ENCODE peak calls at places on chromosomes 12 and 14, in six cellular contexts. X, A, O, C, Q and I are unnamed samples.

GRCh38 chr12:27710592-27711311 is at the start of gene MRPS35:
- DNase-seq in C (peak; percentile 90), X (peak; percentile 61), Q (peak; percentile 91), O (peak; percentile 95), A (peak; percentile 93), I (peak; percentile 90)

GRCh38 chr14:73776194-73776537 is 62.0 kb upstream of the PNMA1 start:
- DNase-seq in Q (no peak), A (peak; percentile 68), O (no peak), X (no peak), C (no peak), I (no peak)

GRCh38 chr12:30973171-30973570 is 46.6 kb downstream of the TSPAN11 start:
- DNase-seq in C (no peak), X (peak; percentile 87), A (no peak), Q (no peak), O (peak; percentile 25), I (no peak)

GRCh38 chr12:24307716-24308335 is 358.4 kb upstream of the SOX5 start:
- DNase-seq in C (no peak), X (no peak), Q (no peak), A (no peak), O (no peak), I (no peak)

GRCh38 chr12:116594325-116595038 is 35.3 kb downstream of the MAP1LC3B2 start:
- DNase-seq in A (no peak), Q (no peak), X (no peak), C (no peak), O (no peak), I (no peak)

GRCh38 chr14:81314443-81315175 is 85.5 kb downstream of the STON2 start:
- DNase-seq in A (no peak), O (no peak), C (no peak), X (no peak), Q (no peak), I (no peak)

GRCh38 chr14:38481939-38482678 is 226.2 kb upstream of the CLEC14A start:
- DNase-seq in C (no peak), A (peak; percentile 18), X (peak; percentile 19), O (peak; percentile 42), Q (no peak), I (no peak)

GRCh38 chr14:68172664-68173063 is 353.1 kb downstream of the RAD51B start:
- DNase-seq in A (no peak), C (no peak), X (no peak), O (no peak), Q (peak; percentile 31), I (no peak)

GRCh38 chr12:95424271-95424994 is 49.5 kb upstream of the METAP2 start:
- DNase-seq in O (no peak), X (no peak), C (no peak), Q (no peak), A (peak; percentile 17), I (no peak)

GRCh38 chr12:20212658-20213387 is 155.5 kb upstream of the PDE3A start:
- DNase-seq in X (peak; percentile 99), Q (no peak), C (no peak), O (peak; percentile 88), A (peak; percentile 100), I (peak; percentile 36)

GRCh38 chr14:69648480-69649414 is 37.4 kb downstream of the SUSD6 start:
- DNase-seq in A (peak; percentile 60), Q (peak; percentile 45), O (peak; percentile 45), C (no peak), X (peak; percentile 35), I (no peak)

GRCh38 chr14:61611880-61612630 is 83.3 kb upstream of the HIF1A start:
- DNase-seq in C (no peak), Q (no peak), X (no peak), O (peak; percentile 50), A (no peak), I (no peak)

GRCh38 chr12:131007031-131007793 is 53.5 kb downstream of the ADGRD1 start:
- DNase-seq in C (no peak), Q (no peak), A (peak; percentile 4), O (no peak), X (no peak), I (no peak)

GRCh38 chr14:93104961-93105360 is 10.8 kb downstream of the ITPK1 start:
- DNase-seq in C (no peak), Q (no peak), O (no peak), A (no peak), X (no peak), I (no peak)

GRCh38 chr14:105086833-105087307 is 21.6 kb upstream of the GPR132 start:
- DNase-seq in A (peak; percentile 66), Q (peak; percentile 87), C (peak; percentile 84), X (no peak), O (peak; percentile 80), I (peak; percentile 92)

GRCh38 chr12:33439587-33440011 is at the start of gene SYT10:
- DNase-seq in Q (peak; percentile 10), A (no peak), O (no peak), X (no peak), C (peak; percentile 62), I (peak; percentile 45)
- TF ChIP-seq CTCF in Q (no peak), A (no peak), O (no peak), X (no peak), C (peak; percentile 25), I (no peak)

DNA sequence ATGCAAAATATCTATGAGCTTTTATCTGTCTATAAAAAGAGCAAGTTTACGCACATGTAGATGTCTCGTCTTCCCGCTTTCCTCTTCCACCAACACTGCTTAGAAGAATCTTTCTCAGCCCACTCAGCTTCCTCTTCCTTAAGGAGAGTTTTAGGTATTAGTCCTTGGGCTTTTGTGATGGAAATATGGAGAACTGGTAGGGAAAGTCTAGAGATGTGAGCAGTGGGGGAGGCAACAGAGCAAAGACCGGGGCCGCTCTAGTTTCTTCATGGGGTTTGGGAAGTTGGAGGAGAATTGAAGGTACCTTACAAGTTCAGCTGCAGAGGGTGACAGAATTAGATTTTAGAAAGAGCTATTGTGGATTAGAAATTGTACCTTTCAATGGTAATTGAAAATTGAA is 56.3 kb upstream of the CPNE8 start:
- DNase-seq in A (no peak), C (no peak), X (no peak), Q (no peak), O (no peak), I (no peak)
- TF ChIP-seq CTCF in A (no peak), C (no peak), X (no peak), Q (no peak), O (no peak), I (no peak)

GRCh38 chr12:77720258-77720657 is 110.4 kb upstream of the NAV3 start:
- DNase-seq in C (no peak), A (no peak), Q (no peak), O (no peak), X (no peak), I (no peak)
- TF ChIP-seq CTCF in C (peak; percentile 29), A (no peak), Q (no peak), O (peak; percentile 21), X (peak; percentile 29), I (no peak)

GRCh38 chr12:112282920-112283319 is 99.3 kb downstream of the HECTD4 start:
- DNase-seq in C (no peak), Q (no peak), O (no peak), X (no peak), A (no peak), I (no peak)
- TF ChIP-seq CTCF in C (no peak), Q (no peak), O (no peak), X (no peak), A (no peak), I (no peak)

DNA sequence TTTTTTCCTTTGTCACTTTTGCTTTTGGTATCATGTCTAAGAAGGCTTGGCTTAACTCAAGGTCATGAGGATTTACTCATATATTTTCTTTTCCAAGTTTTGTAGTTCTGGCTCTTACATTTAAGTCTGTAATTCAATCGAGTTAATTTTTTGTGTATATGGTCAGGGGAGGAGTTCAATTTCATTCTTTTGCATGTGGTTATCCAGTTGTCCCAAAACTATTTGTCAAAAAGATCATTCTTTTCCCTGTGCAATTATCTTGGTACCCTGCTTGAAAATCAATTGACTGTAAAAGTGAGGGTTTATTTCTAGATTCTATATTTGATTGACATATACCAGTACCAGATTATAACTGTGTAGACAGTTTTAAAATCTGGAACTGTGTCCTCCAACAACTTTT is 10.2 kb downstream of the USP15 start:
- DNase-seq in Q (no peak), A (no peak), X (no peak), C (no peak), O (no peak), I (no peak)
- TF ChIP-seq CTCF in Q (no peak), A (no peak), X (no peak), C (no peak), O (no peak), I (no peak)

GRCh38 chr12:126385785-126386184 is 1320.5 kb downstream of the AACS start:
- DNase-seq in A (peak; percentile 94), X (no peak), Q (no peak), C (no peak), O (peak; percentile 20), I (no peak)
- TF ChIP-seq CTCF in A (no peak), X (no peak), Q (no peak), C (no peak), O (no peak), I (no peak)

GRCh38 chr12:112012775-112013600 is at the start of the genes ERP29 and TMEM116:
- DNase-seq in Q (peak; percentile 100), O (peak; percentile 98), A (peak; percentile 98), X (peak; percentile 92), C (peak; percentile 100), I (peak; percentile 100)
- TF ChIP-seq CTCF in Q (peak; percentile 52), O (peak; percentile 34), A (peak; percentile 71), X (peak; percentile 40), C (peak; percentile 53), I (peak; percentile 61)

GRCh38 chr12:2796187-2796663 is 1.5 kb downstream of the FKBP4 start:
- DNase-seq in A (no peak), X (no peak), O (no peak), C (no peak), Q (no peak), I (peak; percentile 8)
- TF ChIP-seq CTCF in A (no peak), X (no peak), O (no peak), C (peak; percentile 17), Q (peak; percentile 5), I (no peak)

GRCh38 chr12:12033589-12034223 is 37.0 kb upstream of the BCL2L14 start:
- DNase-seq in O (no peak), C (no peak), Q (no peak), A (no peak), X (no peak), I (no peak)
- TF ChIP-seq CTCF in O (no peak), C (no peak), Q (no peak), A (no peak), X (no peak), I (no peak)